ENCODE peak calls at places on chromosomes 6 and 20, in four cellular contexts. One of them, this sample, is unnamed.

GRCh38 chr20:62476074-62476838 is 461 bp upstream of the GATA5 start:
- DNase-seq in hepatocyte: no peak
- DNase-seq in RWPE1: no peak
- DNase-seq in stimulated activated naive CD8-positive, alpha-beta T cell treated with anti-CD3 and anti-CD28 coated beads, Interleukin-15, Interleukin-2, amounts not matched to agents 100 U/mL and 50 U/mL, for 24 hours: no peak
- DNase-seq in this sample: peak

GRCh38 chr20:49337357-49337756 is 59.5 kb upstream of the ZNFX1 start:
- DNase-seq in RWPE1: no peak
- DNase-seq in stimulated activated naive CD8-positive, alpha-beta T cell treated with anti-CD3 and anti-CD28 coated beads, Interleukin-15, Interleukin-2, amounts not matched to agents 100 U/mL and 50 U/mL, for 24 hours: no peak
- DNase-seq in hepatocyte: no peak
- DNase-seq in this sample: no peak

GRCh38 chr6:140879861-140880260 is 1252.9 kb upstream of the GJE1 start:
- DNase-seq in RWPE1: peak
- DNase-seq in stimulated activated naive CD8-positive, alpha-beta T cell treated with anti-CD3 and anti-CD28 coated beads, Interleukin-15, Interleukin-2, amounts not matched to agents 100 U/mL and 50 U/mL, for 24 hours: no peak
- DNase-seq in hepatocyte: no peak
- DNase-seq in this sample: no peak

GRCh38 chr6:64250126-64250525 is 614.5 kb downstream of the PHF3 start:
- DNase-seq in stimulated activated naive CD8-positive, alpha-beta T cell treated with anti-CD3 and anti-CD28 coated beads, Interleukin-15, Interleukin-2, amounts not matched to agents 100 U/mL and 50 U/mL, for 24 hours: no peak
- DNase-seq in RWPE1: no peak
- DNase-seq in hepatocyte: no peak
- DNase-seq in this sample: no peak

GRCh38 chr20:60882776-60883303 is 369.2 kb upstream of the CDH4 start:
- DNase-seq in RWPE1: no peak
- DNase-seq in hepatocyte: no peak
- DNase-seq in stimulated activated naive CD8-positive, alpha-beta T cell treated with anti-CD3 and anti-CD28 coated beads, Interleukin-15, Interleukin-2, amounts not matched to agents 100 U/mL and 50 U/mL, for 24 hours: no peak
- DNase-seq in this sample: no peak

GRCh38 chr6:3195695-3196497 is 31.6 kb downstream of the TUBB2B start:
- DNase-seq in stimulated activated naive CD8-positive, alpha-beta T cell treated with anti-CD3 and anti-CD28 coated beads, Interleukin-15, Interleukin-2, amounts not matched to agents 100 U/mL and 50 U/mL, for 24 hours: no peak
- DNase-seq in hepatocyte: no peak
- DNase-seq in RWPE1: no peak
- DNase-seq in this sample: no peak

GRCh38 chr20:4160761-4161305 is 145.5 kb upstream of the RNF24 start:
- DNase-seq in RWPE1: no peak
- DNase-seq in hepatocyte: peak
- DNase-seq in stimulated activated naive CD8-positive, alpha-beta T cell treated with anti-CD3 and anti-CD28 coated beads, Interleukin-15, Interleukin-2, amounts not matched to agents 100 U/mL and 50 U/mL, for 24 hours: peak
- DNase-seq in this sample: peak

GRCh38 chr6:107368471-107368870 is 90.9 kb downstream of the PDSS2 start:
- DNase-seq in stimulated activated naive CD8-positive, alpha-beta T cell treated with anti-CD3 and anti-CD28 coated beads, Interleukin-15, Interleukin-2, amounts not matched to agents 100 U/mL and 50 U/mL, for 24 hours: no peak
- DNase-seq in RWPE1: no peak
- DNase-seq in hepatocyte: no peak
- DNase-seq in this sample: no peak